ENCODE peak calls at places on chromosomes 7 and 10, in nine cellular contexts. One of them, this sample, is unnamed. For H3K27me3, the result is how much of the 10 kb centered on the place peaks cover.

GRCh38 chr7:26686448-26686981 is 177.9 kb downstream of the SKAP2 start:
- DNase-seq in right lobe of liver: peak
- DNase-seq in breast epithelium: no peak
- DNase-seq in esophagus squamous epithelium: no peak
- DNase-seq in sigmoid colon: peak
- DNase-seq in body of pancreas: no peak
- DNase-seq in transverse colon: no peak
- DNase-seq in adrenal gland: peak
- DNase-seq in IMR-90: peak
- DNase-seq in this sample: no peak

GRCh38 chr7:107506683-107507339 is 37.0 kb downstream of the GPR22 start:
- DNase-seq in esophagus squamous epithelium: no peak
- DNase-seq in right lobe of liver: peak
- DNase-seq in body of pancreas: peak
- DNase-seq in breast epithelium: peak
- DNase-seq in IMR-90: peak
- DNase-seq in adrenal gland: no peak
- DNase-seq in sigmoid colon: no peak
- DNase-seq in transverse colon: peak
- DNase-seq in this sample: no peak

GRCh38 chr7:80597875-80598274 is 40.6 kb upstream of the CD36 start:
- DNase-seq in sigmoid colon: no peak
- DNase-seq in adrenal gland: no peak
- DNase-seq in body of pancreas: no peak
- DNase-seq in esophagus squamous epithelium: no peak
- DNase-seq in IMR-90: no peak
- DNase-seq in right lobe of liver: no peak
- DNase-seq in transverse colon: no peak
- DNase-seq in breast epithelium: no peak
- DNase-seq in this sample: no peak

GRCh38 chr7:149748223-149748874 is 25.0 kb downstream of the ZNF467 start:
- DNase-seq in adrenal gland: no peak
- DNase-seq in sigmoid colon: no peak
- DNase-seq in body of pancreas: no peak
- DNase-seq in esophagus squamous epithelium: no peak
- DNase-seq in IMR-90: no peak
- DNase-seq in transverse colon: no peak
- DNase-seq in right lobe of liver: no peak
- DNase-seq in breast epithelium: no peak
- DNase-seq in this sample: peak

GRCh38 chr10:91381562-91381923 is 28.6 kb upstream of the HECTD2 start:
- DNase-seq in IMR-90: no peak
- DNase-seq in sigmoid colon: no peak
- DNase-seq in adrenal gland: no peak
- DNase-seq in breast epithelium: no peak
- DNase-seq in esophagus squamous epithelium: no peak
- DNase-seq in body of pancreas: no peak
- DNase-seq in right lobe of liver: no peak
- DNase-seq in transverse colon: no peak
- DNase-seq in this sample: no peak

GRCh38 chr10:16673443-16673842 is 143.8 kb downstream of the RSU1 start:
- DNase-seq in right lobe of liver: no peak
- DNase-seq in esophagus squamous epithelium: no peak
- DNase-seq in body of pancreas: no peak
- DNase-seq in transverse colon: no peak
- DNase-seq in adrenal gland: no peak
- DNase-seq in IMR-90: no peak
- DNase-seq in sigmoid colon: no peak
- DNase-seq in breast epithelium: no peak
- DNase-seq in this sample: no peak

GRCh38 chr7:27185013-27185707 is at the start of gene HOXA11:
- DNase-seq in right lobe of liver: no peak
- DNase-seq in breast epithelium: peak
- DNase-seq in IMR-90: peak
- DNase-seq in esophagus squamous epithelium: no peak
- DNase-seq in sigmoid colon: peak
- DNase-seq in adrenal gland: peak
- DNase-seq in body of pancreas: peak
- DNase-seq in transverse colon: peak
- DNase-seq in this sample: peak

GRCh38 chr7:102410123-102410522 is 14.0 kb downstream of the PRKRIP1 start:
- DNase-seq in IMR-90: no peak
- DNase-seq in adrenal gland: no peak
- DNase-seq in transverse colon: no peak
- DNase-seq in right lobe of liver: no peak
- DNase-seq in sigmoid colon: no peak
- DNase-seq in esophagus squamous epithelium: no peak
- DNase-seq in body of pancreas: no peak
- DNase-seq in breast epithelium: no peak
- DNase-seq in this sample: no peak

GRCh38 chr7:27117687-27118491 is 12.7 kb downstream of the HOXA4 start:
- DNase-seq in sigmoid colon: peak
- DNase-seq in body of pancreas: no peak
- DNase-seq in breast epithelium: no peak
- DNase-seq in transverse colon: no peak
- DNase-seq in esophagus squamous epithelium: no peak
- DNase-seq in right lobe of liver: no peak
- DNase-seq in IMR-90: peak
- DNase-seq in adrenal gland: no peak
- DNase-seq in this sample: no peak

GRCh38 chr10:58954163-58954562 is 222.3 kb upstream of the PHYHIPL start:
- DNase-seq in body of pancreas: no peak
- DNase-seq in esophagus squamous epithelium: no peak
- DNase-seq in adrenal gland: no peak
- DNase-seq in breast epithelium: no peak
- DNase-seq in transverse colon: no peak
- DNase-seq in right lobe of liver: no peak
- DNase-seq in sigmoid colon: no peak
- DNase-seq in IMR-90: no peak
- DNase-seq in this sample: no peak

GRCh38 chr7:157228864-157229422 is 90.2 kb downstream of the UBE3C start:
- DNase-seq in sigmoid colon: no peak
- DNase-seq in breast epithelium: no peak
- DNase-seq in right lobe of liver: no peak
- DNase-seq in transverse colon: no peak
- DNase-seq in body of pancreas: no peak
- DNase-seq in adrenal gland: no peak
- DNase-seq in IMR-90: peak
- DNase-seq in esophagus squamous epithelium: no peak
- DNase-seq in this sample: no peak

GRCh38 chr7:130356121-130356759 is 11.6 kb downstream of the CPA5 start:
- DNase-seq in esophagus squamous epithelium: no peak
- DNase-seq in transverse colon: peak
- DNase-seq in sigmoid colon: peak
- DNase-seq in IMR-90: peak
- DNase-seq in right lobe of liver: no peak
- DNase-seq in breast epithelium: peak
- DNase-seq in adrenal gland: peak
- DNase-seq in body of pancreas: no peak
- DNase-seq in this sample: no peak

GRCh38 chr7:65444211-65444842 is 70.7 kb downstream of the ZNF92 start:
- DNase-seq in body of pancreas: no peak
- DNase-seq in right lobe of liver: no peak
- DNase-seq in transverse colon: no peak
- DNase-seq in sigmoid colon: no peak
- DNase-seq in breast epithelium: no peak
- DNase-seq in adrenal gland: no peak
- DNase-seq in IMR-90: no peak
- DNase-seq in esophagus squamous epithelium: no peak
- DNase-seq in this sample: no peak

GRCh38 chr7:2523461-2523905 is 3.9 kb downstream of the LFNG start:
- DNase-seq in IMR-90: no peak
- DNase-seq in sigmoid colon: no peak
- DNase-seq in breast epithelium: no peak
- DNase-seq in body of pancreas: peak
- DNase-seq in adrenal gland: no peak
- DNase-seq in esophagus squamous epithelium: no peak
- DNase-seq in right lobe of liver: no peak
- DNase-seq in transverse colon: peak
- DNase-seq in this sample: peak

GRCh38 chr10:97644961-97645360 is 4.5 kb downstream of the PI4K2A start:
- DNase-seq in right lobe of liver: no peak
- DNase-seq in esophagus squamous epithelium: no peak
- DNase-seq in transverse colon: no peak
- DNase-seq in adrenal gland: no peak
- DNase-seq in breast epithelium: no peak
- DNase-seq in body of pancreas: no peak
- DNase-seq in sigmoid colon: no peak
- DNase-seq in IMR-90: no peak
- DNase-seq in this sample: no peak

GRCh38 chr10:104337985-104338735 is at the start of gene ITPRIP:
- DNase-seq in sigmoid colon: peak
- DNase-seq in right lobe of liver: peak
- DNase-seq in breast epithelium: no peak
- DNase-seq in IMR-90: peak
- DNase-seq in adrenal gland: peak
- DNase-seq in esophagus squamous epithelium: peak
- DNase-seq in body of pancreas: peak
- DNase-seq in transverse colon: peak
- DNase-seq in this sample: peak

GRCh38 chr10:122186822-122187810 is 84.0 kb upstream of the BTBD16 start:
- DNase-seq in IMR-90: peak
- DNase-seq in right lobe of liver: no peak
- DNase-seq in esophagus squamous epithelium: no peak
- DNase-seq in sigmoid colon: no peak
- DNase-seq in transverse colon: no peak
- DNase-seq in adrenal gland: no peak
- DNase-seq in body of pancreas: no peak
- DNase-seq in breast epithelium: no peak
- DNase-seq in this sample: no peak
- TF ChIP-seq POLR2A in IMR-90: no peak
- TF ChIP-seq POLR2A in right lobe of liver: no peak
- TF ChIP-seq POLR2A in esophagus squamous epithelium: no peak
- TF ChIP-seq POLR2A in sigmoid colon: no peak
- TF ChIP-seq POLR2A in transverse colon: no peak
- TF ChIP-seq POLR2A in adrenal gland: no peak
- TF ChIP-seq POLR2A in body of pancreas: no peak
- TF ChIP-seq POLR2A in breast epithelium: no peak
- TF ChIP-seq POLR2A in this sample: no peak

DNA sequence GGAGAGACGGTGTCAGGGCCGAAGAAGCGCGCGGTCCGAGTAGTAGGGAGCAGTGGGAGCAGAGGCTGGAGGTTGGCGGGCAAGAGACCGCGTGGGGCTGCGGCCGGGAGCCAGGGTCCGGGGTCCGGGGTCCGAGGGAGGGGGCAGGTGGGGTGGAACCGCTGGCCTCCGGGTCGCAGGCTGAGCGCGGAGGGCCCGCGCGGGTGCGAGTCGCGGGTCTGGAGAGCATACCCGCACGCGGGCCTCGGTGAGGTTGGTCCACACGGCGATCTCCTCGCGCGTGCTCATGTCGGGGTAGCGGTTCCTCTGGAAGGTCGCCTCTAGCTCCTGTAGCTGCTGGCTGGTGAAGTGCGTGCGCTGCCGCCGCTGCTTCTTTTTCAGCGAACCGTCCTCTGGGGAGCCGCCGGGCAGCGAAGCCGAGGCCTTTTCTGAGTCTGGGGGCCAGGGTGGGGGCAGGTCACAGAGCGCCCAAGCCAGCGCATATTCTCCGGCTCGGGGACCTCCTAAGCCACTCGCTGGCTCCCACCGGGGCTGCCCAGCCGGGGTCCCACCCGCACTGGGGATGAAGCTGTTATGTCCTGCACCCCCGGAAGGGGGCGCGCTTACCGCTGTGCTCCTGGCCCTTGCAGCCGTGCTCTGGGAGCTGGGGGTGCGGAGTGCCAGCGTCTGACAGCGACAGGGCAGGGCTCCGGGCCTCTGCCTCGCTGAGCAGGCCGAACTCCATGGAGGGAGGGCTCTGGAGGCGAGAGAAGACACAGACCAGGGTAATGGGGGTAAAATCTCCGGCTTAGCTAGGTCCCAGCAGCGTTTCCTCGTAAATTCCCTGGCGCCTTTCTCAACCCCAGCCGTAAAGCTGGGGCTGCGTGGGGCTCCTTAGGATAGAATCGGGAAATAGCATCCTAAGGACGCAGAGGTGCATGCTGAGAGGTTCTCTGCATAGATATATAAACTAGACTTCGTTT is 5.5 kb downstream of the ELOVL3 start:
- DNase-seq in body of pancreas: peak
- DNase-seq in transverse colon: peak
- DNase-seq in sigmoid colon: no peak
- DNase-seq in adrenal gland: peak
- DNase-seq in esophagus squamous epithelium: no peak
- DNase-seq in breast epithelium: no peak
- DNase-seq in right lobe of liver: peak
- DNase-seq in IMR-90: no peak
- DNase-seq in this sample: peak
- H3K27me3 ChIP-seq in body of pancreas: under half
- H3K27me3 ChIP-seq in transverse colon: half or more
- H3K27me3 ChIP-seq in sigmoid colon: under half
- H3K27me3 ChIP-seq in adrenal gland: under half
- H3K27me3 ChIP-seq in esophagus squamous epithelium: half or more
- H3K27me3 ChIP-seq in breast epithelium: under half
- H3K27me3 ChIP-seq in right lobe of liver: under half
- H3K27me3 ChIP-seq in IMR-90: under half
- H3K27me3 ChIP-seq in this sample: half or more

DNA sequence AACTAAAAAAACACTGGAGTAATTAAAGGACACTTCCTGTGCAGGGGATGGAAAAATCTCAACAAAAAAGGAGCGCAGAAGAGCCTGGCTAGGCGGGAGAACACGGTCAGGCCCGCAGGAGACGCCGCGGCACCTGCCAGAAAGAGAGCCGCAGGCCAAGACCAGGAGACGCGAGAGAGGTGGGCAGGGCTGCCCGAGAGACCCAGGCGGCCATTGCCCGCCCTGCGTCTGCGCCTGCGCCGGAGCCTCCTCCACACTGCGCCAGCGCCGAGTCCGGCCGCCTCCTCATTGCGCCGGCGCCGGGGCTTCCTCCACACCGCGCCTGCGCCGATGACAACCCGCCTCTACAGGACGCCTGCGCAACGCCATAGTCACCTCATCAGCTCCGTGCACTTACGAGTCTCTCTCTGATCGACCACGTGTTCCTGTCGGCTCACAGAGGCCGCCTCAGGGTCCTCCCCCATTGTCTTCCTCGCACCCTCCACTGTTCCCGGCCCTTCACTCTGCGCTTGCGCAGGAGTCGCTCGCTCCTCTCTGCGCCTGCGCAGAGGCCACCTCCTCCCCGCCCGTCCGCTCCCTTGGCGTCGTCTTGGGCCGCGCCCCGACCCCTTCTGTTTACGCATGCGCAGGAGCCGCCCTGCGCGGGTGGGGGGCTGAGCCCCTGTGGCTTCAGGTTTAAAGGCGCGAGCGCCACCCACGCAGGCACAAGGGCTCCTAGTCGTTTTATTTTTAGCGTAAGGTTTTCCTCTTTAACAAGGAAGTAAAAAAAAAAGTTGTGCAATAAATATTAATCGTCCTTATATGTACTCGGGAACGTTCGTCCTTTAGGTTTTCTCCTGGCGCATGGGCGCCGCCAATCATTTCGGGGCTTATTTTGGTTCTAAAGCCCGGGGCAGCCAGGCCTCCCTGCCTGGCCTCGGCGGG is 43.2 kb upstream of the FAM20C start:
- DNase-seq in adrenal gland: peak
- DNase-seq in esophagus squamous epithelium: peak
- DNase-seq in transverse colon: peak
- DNase-seq in body of pancreas: peak
- DNase-seq in IMR-90: peak
- DNase-seq in right lobe of liver: peak
- DNase-seq in sigmoid colon: peak
- DNase-seq in breast epithelium: peak
- DNase-seq in this sample: peak
- TF ChIP-seq POLR2A in adrenal gland: peak
- TF ChIP-seq POLR2A in esophagus squamous epithelium: peak
- TF ChIP-seq POLR2A in transverse colon: peak
- TF ChIP-seq POLR2A in body of pancreas: peak
- TF ChIP-seq POLR2A in IMR-90: peak
- TF ChIP-seq POLR2A in right lobe of liver: peak
- TF ChIP-seq POLR2A in sigmoid colon: peak
- TF ChIP-seq POLR2A in breast epithelium: peak
- TF ChIP-seq POLR2A in this sample: peak

GRCh38 chr7:122312789-122313188 is 8.2 kb upstream of the FEZF1 start:
- DNase-seq in IMR-90: no peak
- DNase-seq in sigmoid colon: no peak
- DNase-seq in right lobe of liver: no peak
- DNase-seq in transverse colon: no peak
- DNase-seq in adrenal gland: no peak
- DNase-seq in esophagus squamous epithelium: no peak
- DNase-seq in breast epithelium: no peak
- DNase-seq in body of pancreas: no peak
- DNase-seq in this sample: no peak
- H3K27me3 ChIP-seq in IMR-90: half or more
- H3K27me3 ChIP-seq in sigmoid colon: under half
- H3K27me3 ChIP-seq in right lobe of liver: half or more
- H3K27me3 ChIP-seq in transverse colon: half or more
- H3K27me3 ChIP-seq in adrenal gland: half or more
- H3K27me3 ChIP-seq in esophagus squamous epithelium: half or more
- H3K27me3 ChIP-seq in breast epithelium: half or more
- H3K27me3 ChIP-seq in body of pancreas: under half
- H3K27me3 ChIP-seq in this sample: half or more